ENCODE peak calls at places on chromosomes 4 and X, in nine cellular contexts. I is HFFc6, N is cardiac fibroblast, S is mucosa of descending colon, X is AG09309, W is Calu3, G is AG04450, J is fibroblast of mammary gland, K is osteocyte. L is an unnamed sample.

GRCh38 chrX:72052415-72053090 is 79.2 kb downstream of the RTL5 start:
- DNase-seq in I (no peak), N (no peak), S (no peak), X (no peak), W (no peak), G (no peak), J (peak; percentile 14), K (no peak), L (peak; percentile 14)

GRCh38 chr4:81682492-81682891 is 210.8 kb upstream of the RASGEF1B start:
- DNase-seq in I (no peak), N (no peak), S (no peak), X (no peak), W (no peak), G (no peak), J (no peak), K (no peak), L (no peak)

GRCh38 chr4:25756503-25756902 is 100.9 kb downstream of the SLC34A2 start:
- DNase-seq in I (no peak), N (no peak), S (no peak), X (no peak), W (peak; percentile 23), G (no peak), J (peak; percentile 6), K (no peak), L (no peak)

GRCh38 chr4:41304221-41304620 is 47.5 kb downstream of the UCHL1 start:
- DNase-seq in I (no peak), N (no peak), S (no peak), X (no peak), W (no peak), G (no peak), J (no peak), K (no peak), L (no peak)

GRCh38 chrX:10296581-10296980 is 139.8 kb downstream of the CLCN4 start:
- DNase-seq in I (peak; percentile 0), N (peak; percentile 13), S (no peak), X (peak; percentile 35), W (no peak), G (peak; percentile 56), J (peak; percentile 62), K (no peak), L (peak; percentile 44)

GRCh38 chr4:158371158-158371557 is 150.5 kb upstream of the RXFP1 start:
- DNase-seq in I (no peak), N (peak; percentile 82), S (no peak), X (no peak), W (no peak), G (no peak), J (peak; percentile 49), K (no peak), L (peak; percentile 79)

GRCh38 chr4:2574863-2575262 is 38.4 kb downstream of the FAM193A start:
- DNase-seq in I (no peak), N (no peak), S (no peak), X (no peak), W (no peak), G (no peak), J (no peak), K (no peak), L (no peak)

GRCh38 chr4:101304916-101305315 is 42.4 kb downstream of the PPP3CA start:
- DNase-seq in I (peak; percentile 51), N (peak; percentile 29), S (no peak), X (no peak), W (no peak), G (no peak), J (no peak), K (no peak), L (peak; percentile 61)

GRCh38 chrX:100512471-100512870 is 72.3 kb upstream of the TNMD start:
- DNase-seq in I (no peak), N (peak; percentile 12), S (no peak), X (no peak), W (no peak), G (no peak), J (peak; percentile 24), K (no peak), L (peak; percentile 19)

GRCh38 chrX:11949291-11949690 is 189.0 kb upstream of the FRMPD4 start:
- DNase-seq in I (no peak), N (no peak), S (no peak), X (no peak), W (no peak), G (no peak), J (no peak), K (no peak), L (peak; percentile 7)

DNA sequence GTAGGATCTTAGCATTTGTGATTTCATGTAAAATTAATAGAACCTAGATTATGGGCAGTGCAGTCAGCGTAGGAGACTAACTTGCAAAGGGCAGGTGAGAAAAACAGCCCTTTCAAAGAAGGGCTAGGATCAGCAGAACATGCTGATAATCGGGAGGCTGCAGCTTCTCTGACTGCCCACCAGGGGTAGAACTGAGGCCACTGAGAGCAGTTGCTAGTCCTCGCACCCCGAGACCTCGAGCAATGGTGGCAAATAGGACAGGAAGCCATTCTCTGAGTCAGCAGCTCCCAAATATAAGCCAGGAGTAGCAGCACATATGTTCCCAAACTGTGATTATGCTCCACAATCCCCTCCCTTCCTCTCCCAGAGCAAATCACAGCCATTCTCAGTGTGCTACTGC is 186.4 kb downstream of the MSL3 start:
- DNase-seq in I (peak; percentile 52), N (peak; percentile 82), S (no peak), X (no peak), W (peak; percentile 66), G (no peak), J (peak; percentile 68), K (no peak), L (peak; percentile 49)
- TF ChIP-seq CTCF in I (peak; percentile 75), N (peak; percentile 80), S (no peak), X (peak; percentile 57), W (peak; percentile 58), G (peak; percentile 68), J (peak; percentile 69), K (peak; percentile 54), L (peak; percentile 70)

GRCh38 chr4:7042697-7043464 is at the start of gene TADA2B:
- DNase-seq in I (peak; percentile 97), N (peak; percentile 98), S (peak; percentile 95), X (peak; percentile 85), W (peak; percentile 94), G (peak; percentile 92), J (peak; percentile 95), K (peak; percentile 100), L (peak; percentile 96)
- TF ChIP-seq CTCF in I (peak; percentile 67), N (peak; percentile 5), S (no peak), X (peak; percentile 5), W (no peak), G (no peak), J (no peak), K (peak; percentile 48), L (peak; percentile 35)

DNA sequence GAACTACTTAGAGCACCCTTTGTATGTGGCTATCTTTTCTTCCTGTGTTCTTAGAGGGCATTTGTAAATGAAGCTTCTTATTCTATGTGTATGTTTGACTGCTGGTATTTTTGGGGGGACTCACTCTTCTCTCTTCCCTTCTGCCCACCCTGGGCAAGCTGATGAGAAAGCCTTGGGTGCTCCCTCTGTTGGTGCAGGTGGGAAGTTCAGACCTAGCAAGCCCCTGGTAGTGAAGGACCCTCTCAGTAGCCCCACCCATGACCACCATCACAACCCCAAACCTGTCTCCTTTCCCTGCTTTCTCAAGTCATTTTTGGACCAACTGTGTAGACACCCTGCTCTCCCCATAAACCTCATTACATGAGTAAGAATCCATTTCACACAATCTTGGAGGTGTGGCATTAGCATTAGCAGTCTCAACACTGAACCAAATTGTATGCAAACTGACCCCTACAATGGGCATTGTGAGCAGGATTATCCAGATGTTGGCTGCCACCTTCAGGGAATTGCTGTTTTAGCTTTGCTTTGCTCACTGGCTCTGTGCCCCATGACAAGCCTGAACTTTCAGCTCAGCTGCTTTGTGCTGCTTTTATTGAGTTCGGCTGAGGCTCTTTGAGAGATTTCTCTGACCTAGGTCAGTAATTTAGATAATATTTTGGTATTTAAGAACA is 27.9 kb downstream of the TRIM61 start:
- DNase-seq in I (no peak), N (no peak), S (no peak), X (no peak), W (no peak), G (no peak), J (peak; percentile 50), K (no peak), L (no peak)
- TF ChIP-seq CTCF in I (no peak), N (no peak), S (no peak), X (no peak), W (no peak), G (no peak), J (peak; percentile 35), K (no peak), L (no peak)

DNA sequence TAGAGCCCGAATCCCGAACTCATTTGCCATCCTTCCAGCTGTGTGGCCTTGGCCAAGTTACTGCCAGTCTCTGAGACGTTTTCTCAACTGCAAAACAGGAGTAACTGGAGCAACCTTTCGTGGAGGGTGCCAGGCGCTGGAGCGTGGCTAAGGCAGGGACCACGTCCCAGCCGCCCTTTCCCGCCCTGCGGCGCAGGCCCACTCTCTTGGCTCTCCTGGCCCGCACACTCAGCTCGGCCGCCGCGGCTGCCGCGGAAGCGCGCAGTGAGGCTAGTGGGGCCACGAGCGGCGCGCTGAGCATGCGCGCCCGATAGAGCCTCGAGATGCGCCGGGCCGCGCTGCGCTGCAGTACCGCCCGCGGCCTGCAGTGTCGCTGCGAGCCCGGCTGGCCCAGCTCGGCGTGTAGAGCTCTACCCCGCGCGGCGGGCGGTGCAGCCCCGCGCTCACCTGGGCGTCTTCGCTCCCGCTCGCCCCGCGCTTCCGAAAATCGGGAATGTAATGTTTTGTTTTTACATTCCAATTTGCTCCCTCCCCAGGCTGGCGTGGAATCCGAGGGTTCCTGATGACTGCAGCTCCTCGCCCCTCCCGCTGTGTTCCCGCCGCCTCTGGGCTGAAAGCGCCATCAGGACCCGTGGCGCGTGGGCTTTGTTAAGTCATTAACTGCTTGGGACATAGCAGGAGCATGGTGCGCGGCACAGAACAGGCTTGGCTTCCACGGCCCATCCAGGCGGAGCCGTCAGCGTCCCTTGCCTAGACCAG is 4.0 kb upstream of the ZNF518B start:
- DNase-seq in I (no peak), N (peak; percentile 63), S (peak; percentile 64), X (no peak), W (no peak), G (no peak), J (peak; percentile 54), K (peak; percentile 87), L (peak; percentile 45)
- TF ChIP-seq CTCF in I (peak; percentile 86), N (peak; percentile 46), S (peak; percentile 99), X (peak; percentile 37), W (no peak), G (peak; percentile 74), J (no peak), K (peak; percentile 94), L (peak; percentile 72)

L was measured in fibroblast of the aortic adventitia.